ENCODE peak calls at places on chromosomes 3 and 15, in five cellular contexts. W, N, F, D and T are unnamed samples.

GRCh38 chr15:80996247-80996646 is 4.5 kb upstream of the TLNRD1 start:
- DNase-seq in W (no peak), N (no peak), F (no peak), D (no peak), T (no peak)

GRCh38 chr3:23324745-23325144 is 121.6 kb downstream of the UBE2E2 start:
- DNase-seq in W (no peak), N (no peak), F (no peak), D (peak; percentile 14), T (no peak)

GRCh38 chr15:73601449-73602425 is 31.5 kb downstream of the NPTN start:
- DNase-seq in W (no peak), N (no peak), F (no peak), D (peak; percentile 29), T (no peak)

GRCh38 chr15:86155551-86155950 is 75.9 kb downstream of the AGBL1 start:
- DNase-seq in W (no peak), N (no peak), F (no peak), D (no peak), T (no peak)

GRCh38 chr3:194370753-194371152 is 1.2 kb upstream of the LRRC15 start:
- DNase-seq in W (no peak), N (no peak), F (no peak), D (no peak), T (no peak)

GRCh38 chr3:50356553-50356952 is 2.8 kb downstream of the TMEM115 start:
- DNase-seq in W (no peak), N (no peak), F (peak; percentile 80), D (no peak), T (no peak)

GRCh38 chr3:77373619-77374018 is 333.7 kb downstream of the ROBO2 start:
- DNase-seq in W (no peak), N (no peak), F (no peak), D (no peak), T (no peak)

GRCh38 chr3:7632305-7632704 is 771.4 kb downstream of the GRM7 start:
- DNase-seq in W (no peak), N (no peak), F (no peak), D (no peak), T (no peak)

GRCh38 chr15:41796457-41796856 is 22.2 kb downstream of the MAPKBP1 start:
- DNase-seq in W (no peak), N (no peak), F (no peak), D (peak; percentile 46), T (peak; percentile 21)

GRCh38 chr15:24823473-24823872 is 131.3 kb upstream of the SNRPN start:
- DNase-seq in W (peak; percentile 79), N (no peak), F (no peak), D (no peak), T (no peak)

GRCh38 chr3:43077261-43077660 is 28.6 kb downstream of the POMGNT2 start:
- DNase-seq in W (no peak), N (no peak), F (no peak), D (no peak), T (no peak)

GRCh38 chr3:134427400-134428111 is 53.3 kb upstream of the AMOTL2 start:
- DNase-seq in W (no peak), N (no peak), F (peak; percentile 61), D (peak; percentile 88), T (peak; percentile 99)

GRCh38 chr3:182969277-182969676 is 11.1 kb downstream of the DCUN1D1 start:
- DNase-seq in W (no peak), N (no peak), F (no peak), D (peak; percentile 47), T (peak; percentile 40)

GRCh38 chr3:45864760-45865567 is 21.4 kb upstream of the CCR9 start:
- DNase-seq in W (no peak), N (no peak), F (no peak), D (no peak), T (no peak)

GRCh38 chr15:29749365-29750086 is 72.7 kb downstream of the TJP1 start:
- DNase-seq in W (no peak), N (no peak), F (no peak), D (no peak), T (no peak)

GRCh38 chr3:143480306-143480852 is 360.8 kb downstream of the CHST2 start:
- DNase-seq in W (no peak), N (no peak), F (no peak), D (no peak), T (no peak)